ENCODE peak calls at places on chromosomes 11 and 22, in six cellular contexts. One of them, this sample, is unnamed.

GRCh38 chr22:38271927-38272372 is 860 bp downstream of the TMEM184B start:
- DNase-seq in mammary epithelial cell: peak; percentile 60
- DNase-seq in naive thymus-derived CD4-positive, alpha-beta T cell: peak; percentile 11
- DNase-seq in colonic mucosa: peak; percentile 80
- DNase-seq in suprapubic skin: no peak
- DNase-seq in GM23338: peak; percentile 75
- DNase-seq in this sample: peak; percentile 67

GRCh38 chr11:843818-844692 is 1.4 kb downstream of the TSPAN4 start:
- DNase-seq in mammary epithelial cell: peak; percentile 40
- DNase-seq in suprapubic skin: peak; percentile 98
- DNase-seq in colonic mucosa: peak; percentile 84
- DNase-seq in naive thymus-derived CD4-positive, alpha-beta T cell: no peak
- DNase-seq in GM23338: peak; percentile 98
- DNase-seq in this sample: peak; percentile 94

GRCh38 chr22:30538280-30538679 is 8.3 kb downstream of the SEC14L6 start:
- DNase-seq in GM23338: no peak
- DNase-seq in colonic mucosa: no peak
- DNase-seq in mammary epithelial cell: peak; percentile 54
- DNase-seq in suprapubic skin: no peak
- DNase-seq in naive thymus-derived CD4-positive, alpha-beta T cell: no peak
- DNase-seq in this sample: no peak

GRCh38 chr11:64001552-64002427 is 15.6 kb downstream of the OTUB1 start:
- DNase-seq in naive thymus-derived CD4-positive, alpha-beta T cell: no peak
- DNase-seq in GM23338: no peak
- DNase-seq in mammary epithelial cell: no peak
- DNase-seq in suprapubic skin: no peak
- DNase-seq in colonic mucosa: no peak
- DNase-seq in this sample: no peak

GRCh38 chr11:86442827-86443226 is 68.1 kb downstream of the CCDC81 start:
- DNase-seq in naive thymus-derived CD4-positive, alpha-beta T cell: no peak
- DNase-seq in suprapubic skin: no peak
- DNase-seq in GM23338: no peak
- DNase-seq in mammary epithelial cell: no peak
- DNase-seq in colonic mucosa: no peak
- DNase-seq in this sample: no peak

GRCh38 chr11:10623797-10624761 is 55.6 kb upstream of the LYVE1 start:
- DNase-seq in colonic mucosa: no peak
- DNase-seq in GM23338: peak; percentile 83
- DNase-seq in naive thymus-derived CD4-positive, alpha-beta T cell: no peak
- DNase-seq in suprapubic skin: no peak
- DNase-seq in mammary epithelial cell: no peak
- DNase-seq in this sample: peak; percentile 65

GRCh38 chr11:130638048-130638447 is 189.6 kb downstream of the ADAMTS15 start:
- DNase-seq in mammary epithelial cell: no peak
- DNase-seq in naive thymus-derived CD4-positive, alpha-beta T cell: no peak
- DNase-seq in GM23338: no peak
- DNase-seq in suprapubic skin: no peak
- DNase-seq in colonic mucosa: no peak
- DNase-seq in this sample: no peak

GRCh38 chr11:105156231-105156630 is 16.7 kb upstream of the CARD18 start:
- DNase-seq in colonic mucosa: no peak
- DNase-seq in naive thymus-derived CD4-positive, alpha-beta T cell: no peak
- DNase-seq in mammary epithelial cell: peak; percentile 40
- DNase-seq in suprapubic skin: no peak
- DNase-seq in GM23338: peak; percentile 1
- DNase-seq in this sample: no peak

GRCh38 chr22:39309881-39310714 is 9.3 kb downstream of the RPL3 start:
- DNase-seq in naive thymus-derived CD4-positive, alpha-beta T cell: no peak
- DNase-seq in suprapubic skin: no peak
- DNase-seq in mammary epithelial cell: peak; percentile 70
- DNase-seq in GM23338: no peak
- DNase-seq in colonic mucosa: no peak
- DNase-seq in this sample: no peak

GRCh38 chr22:48415535-48415934 is 1412.1 kb downstream of the BRD1 start:
- DNase-seq in mammary epithelial cell: no peak
- DNase-seq in GM23338: no peak
- DNase-seq in naive thymus-derived CD4-positive, alpha-beta T cell: no peak
- DNase-seq in suprapubic skin: peak; percentile 60
- DNase-seq in colonic mucosa: no peak
- DNase-seq in this sample: no peak

GRCh38 chr11:93330446-93330984 is at the start of gene DEUP1:
- DNase-seq in suprapubic skin: no peak
- DNase-seq in GM23338: peak; percentile 59
- DNase-seq in naive thymus-derived CD4-positive, alpha-beta T cell: no peak
- DNase-seq in mammary epithelial cell: no peak
- DNase-seq in colonic mucosa: peak; percentile 77
- DNase-seq in this sample: peak; percentile 87

GRCh38 chr11:18594999-18595749 is 4.4 kb upstream of the MISFA start:
- DNase-seq in colonic mucosa: no peak
- DNase-seq in GM23338: no peak
- DNase-seq in mammary epithelial cell: peak; percentile 89
- DNase-seq in naive thymus-derived CD4-positive, alpha-beta T cell: no peak
- DNase-seq in suprapubic skin: no peak
- DNase-seq in this sample: no peak

GRCh38 chr22:46614070-46614931 is 5.9 kb upstream of the GRAMD4 start:
- DNase-seq in suprapubic skin: no peak
- DNase-seq in mammary epithelial cell: no peak
- DNase-seq in naive thymus-derived CD4-positive, alpha-beta T cell: peak; percentile 90
- DNase-seq in colonic mucosa: no peak
- DNase-seq in GM23338: no peak
- DNase-seq in this sample: peak; percentile 87

GRCh38 chr11:132504501-132505041 is 1027.7 kb downstream of the OPCML start:
- DNase-seq in mammary epithelial cell: no peak
- DNase-seq in suprapubic skin: no peak
- DNase-seq in colonic mucosa: no peak
- DNase-seq in GM23338: no peak
- DNase-seq in naive thymus-derived CD4-positive, alpha-beta T cell: no peak
- DNase-seq in this sample: no peak

GRCh38 chr22:44542561-44543222 is 44.7 kb upstream of the RTL6 start:
- DNase-seq in naive thymus-derived CD4-positive, alpha-beta T cell: no peak
- DNase-seq in mammary epithelial cell: no peak
- DNase-seq in colonic mucosa: no peak
- DNase-seq in suprapubic skin: no peak
- DNase-seq in GM23338: no peak
- DNase-seq in this sample: no peak

GRCh38 chr11:1202776-1203504 is 19.9 kb upstream of the MUC5B start:
- DNase-seq in naive thymus-derived CD4-positive, alpha-beta T cell: peak; percentile 55
- DNase-seq in suprapubic skin: peak; percentile 80
- DNase-seq in colonic mucosa: peak; percentile 72
- DNase-seq in mammary epithelial cell: peak; percentile 20
- DNase-seq in GM23338: peak; percentile 88
- DNase-seq in this sample: peak; percentile 92

GRCh38 chr22:36435516-36436415 is 45.7 kb downstream of the TXN2 start:
- DNase-seq in GM23338: peak; percentile 61
- DNase-seq in naive thymus-derived CD4-positive, alpha-beta T cell: peak; percentile 82
- DNase-seq in colonic mucosa: peak; percentile 88
- DNase-seq in suprapubic skin: no peak
- DNase-seq in mammary epithelial cell: peak; percentile 63
- DNase-seq in this sample: no peak

GRCh38 chr11:104522650-104523049 is 358.7 kb upstream of the PDGFD start:
- DNase-seq in GM23338: no peak
- DNase-seq in mammary epithelial cell: no peak
- DNase-seq in naive thymus-derived CD4-positive, alpha-beta T cell: no peak
- DNase-seq in colonic mucosa: no peak
- DNase-seq in suprapubic skin: no peak
- DNase-seq in this sample: no peak

GRCh38 chr22:16917144-16918003 is 90.6 kb downstream of the GAB4 start:
- DNase-seq in suprapubic skin: no peak
- DNase-seq in GM23338: peak; percentile 90
- DNase-seq in naive thymus-derived CD4-positive, alpha-beta T cell: peak; percentile 29
- DNase-seq in mammary epithelial cell: peak; percentile 31
- DNase-seq in colonic mucosa: peak; percentile 50
- DNase-seq in this sample: peak; percentile 40

GRCh38 chr11:110219011-110219785 is 77.2 kb downstream of the RDX start:
- DNase-seq in naive thymus-derived CD4-positive, alpha-beta T cell: no peak
- DNase-seq in GM23338: no peak
- DNase-seq in suprapubic skin: no peak
- DNase-seq in colonic mucosa: no peak
- DNase-seq in mammary epithelial cell: no peak
- DNase-seq in this sample: no peak

GRCh38 chr11:134524201-134524600 is 112.2 kb upstream of the B3GAT1 start:
- DNase-seq in suprapubic skin: peak; percentile 54
- DNase-seq in naive thymus-derived CD4-positive, alpha-beta T cell: no peak
- DNase-seq in colonic mucosa: no peak
- DNase-seq in GM23338: no peak
- DNase-seq in mammary epithelial cell: no peak
- DNase-seq in this sample: peak; percentile 13

GRCh38 chr22:46674367-46674781 is 54.2 kb downstream of the GRAMD4 start:
- DNase-seq in naive thymus-derived CD4-positive, alpha-beta T cell: peak; percentile 85
- DNase-seq in suprapubic skin: no peak
- DNase-seq in colonic mucosa: no peak
- DNase-seq in GM23338: no peak
- DNase-seq in mammary epithelial cell: no peak
- DNase-seq in this sample: peak; percentile 89

GRCh38 chr11:134823970-134824369 is 411.9 kb upstream of the B3GAT1 start:
- DNase-seq in mammary epithelial cell: no peak
- DNase-seq in suprapubic skin: no peak
- DNase-seq in naive thymus-derived CD4-positive, alpha-beta T cell: no peak
- DNase-seq in colonic mucosa: no peak
- DNase-seq in GM23338: no peak
- DNase-seq in this sample: no peak

GRCh38 chr11:12291767-12292166 is 85.6 kb upstream of the PARVA start:
- DNase-seq in mammary epithelial cell: no peak
- DNase-seq in colonic mucosa: no peak
- DNase-seq in naive thymus-derived CD4-positive, alpha-beta T cell: no peak
- DNase-seq in GM23338: no peak
- DNase-seq in suprapubic skin: peak; percentile 38
- DNase-seq in this sample: no peak

DNA sequence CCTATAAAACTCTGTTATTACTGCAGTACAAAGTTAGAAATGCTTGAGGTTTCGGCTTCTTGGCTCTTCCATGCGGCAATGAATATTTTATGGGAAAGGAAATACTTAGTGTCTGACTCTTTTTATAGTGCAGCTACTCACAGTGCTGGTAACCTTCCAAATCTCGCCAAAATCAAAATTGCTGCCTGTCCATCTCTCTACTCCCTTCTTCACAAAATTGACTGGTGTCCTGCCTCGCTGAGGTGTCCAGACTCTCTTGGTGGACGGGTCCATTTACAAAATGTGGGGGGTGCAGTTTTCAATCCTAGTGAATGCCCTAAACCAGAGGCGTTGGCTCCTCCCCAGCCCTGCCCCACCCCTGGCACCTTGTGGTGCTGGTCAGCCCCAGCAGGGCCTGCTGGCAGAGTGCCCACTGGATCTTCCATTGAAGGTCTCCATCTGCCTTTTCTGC is 73.5 kb downstream of the ZBTB16 start:
- DNase-seq in mammary epithelial cell: no peak
- DNase-seq in GM23338: no peak
- DNase-seq in naive thymus-derived CD4-positive, alpha-beta T cell: no peak
- DNase-seq in colonic mucosa: peak; percentile 53
- DNase-seq in suprapubic skin: no peak
- DNase-seq in this sample: no peak
- H3K4me3 ChIP-seq in mammary epithelial cell: no peak overlapping the region
- H3K4me3 ChIP-seq in GM23338: no peak overlapping the region
- H3K4me3 ChIP-seq in naive thymus-derived CD4-positive, alpha-beta T cell: no peak overlapping the region
- H3K4me3 ChIP-seq in colonic mucosa: no peak overlapping the region
- H3K4me3 ChIP-seq in suprapubic skin: no peak overlapping the region
- H3K4me3 ChIP-seq in this sample: no peak overlapping the region

DNA sequence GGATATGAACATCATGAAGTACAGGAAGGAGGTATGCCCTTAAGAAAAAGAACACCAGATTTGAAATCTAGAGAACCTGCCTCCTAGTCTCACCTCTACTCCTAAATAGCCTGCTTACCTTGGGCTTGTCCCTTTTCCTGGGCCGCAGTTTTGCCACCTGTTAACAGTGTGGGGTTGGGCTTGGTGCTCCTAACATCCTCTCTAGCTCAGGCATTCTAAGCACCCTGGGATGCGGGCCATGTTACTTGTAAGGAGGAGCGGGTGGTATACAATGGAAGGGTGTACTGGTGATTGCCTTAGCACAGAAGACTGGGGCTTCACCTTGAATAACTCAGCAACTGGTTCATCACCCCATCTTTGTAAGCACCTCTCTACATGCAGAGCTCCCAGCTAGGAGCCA is 48.7 kb downstream of the TIMP3 start:
- DNase-seq in naive thymus-derived CD4-positive, alpha-beta T cell: no peak
- DNase-seq in colonic mucosa: no peak
- DNase-seq in suprapubic skin: no peak
- DNase-seq in GM23338: no peak
- DNase-seq in mammary epithelial cell: no peak
- DNase-seq in this sample: no peak
- H3K27me3 ChIP-seq in naive thymus-derived CD4-positive, alpha-beta T cell: no peaks in the 10 kb centered on the region
- H3K27me3 ChIP-seq in colonic mucosa: no peaks in the 10 kb centered on the region
- H3K27me3 ChIP-seq in suprapubic skin: no peaks in the 10 kb centered on the region
- H3K27me3 ChIP-seq in GM23338: no peaks in the 10 kb centered on the region
- H3K27me3 ChIP-seq in mammary epithelial cell: no peaks in the 10 kb centered on the region
- H3K27me3 ChIP-seq in this sample: no peaks in the 10 kb centered on the region

DNA sequence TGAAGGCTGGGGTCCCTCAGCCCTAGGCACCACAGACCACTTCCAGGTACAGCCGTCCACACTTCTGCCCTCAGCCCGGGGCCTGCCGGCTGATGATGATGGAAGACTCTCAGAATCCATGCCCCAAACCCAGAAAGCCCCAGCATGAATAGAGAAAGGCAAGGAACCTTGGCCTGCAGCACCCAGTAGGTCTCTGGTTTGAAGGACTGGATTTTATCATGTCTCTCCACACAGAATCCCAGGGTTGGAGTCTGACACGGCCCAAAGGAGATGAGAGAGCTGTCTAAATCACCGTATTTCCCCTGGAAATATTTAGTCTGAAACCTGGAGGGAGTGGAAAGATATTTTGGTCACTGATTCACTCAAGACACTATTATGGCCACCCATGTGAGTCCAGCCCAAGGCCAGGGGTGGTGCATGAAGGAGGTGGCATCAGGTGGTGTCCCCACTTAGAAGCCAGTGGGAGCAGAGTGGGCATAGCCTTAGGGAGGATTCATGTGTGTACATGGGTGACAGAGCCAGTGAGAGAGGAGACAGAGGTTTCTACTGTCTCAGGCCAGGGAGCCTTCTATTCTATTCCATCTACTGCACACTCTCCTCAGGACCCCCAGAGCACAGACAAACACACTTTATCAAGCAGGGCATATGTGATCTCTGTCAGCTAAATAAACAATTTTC is 14.0 kb downstream of the TOP3B start:
- DNase-seq in colonic mucosa: no peak
- DNase-seq in naive thymus-derived CD4-positive, alpha-beta T cell: no peak
- DNase-seq in GM23338: no peak
- DNase-seq in mammary epithelial cell: no peak
- DNase-seq in suprapubic skin: no peak
- DNase-seq in this sample: no peak
- H3K4me3 ChIP-seq in colonic mucosa: no peak overlapping the region
- H3K4me3 ChIP-seq in naive thymus-derived CD4-positive, alpha-beta T cell: no peak overlapping the region
- H3K4me3 ChIP-seq in GM23338: no peak overlapping the region
- H3K4me3 ChIP-seq in mammary epithelial cell: no peak overlapping the region
- H3K4me3 ChIP-seq in suprapubic skin: no peak overlapping the region
- H3K4me3 ChIP-seq in this sample: no peak overlapping the region

DNA sequence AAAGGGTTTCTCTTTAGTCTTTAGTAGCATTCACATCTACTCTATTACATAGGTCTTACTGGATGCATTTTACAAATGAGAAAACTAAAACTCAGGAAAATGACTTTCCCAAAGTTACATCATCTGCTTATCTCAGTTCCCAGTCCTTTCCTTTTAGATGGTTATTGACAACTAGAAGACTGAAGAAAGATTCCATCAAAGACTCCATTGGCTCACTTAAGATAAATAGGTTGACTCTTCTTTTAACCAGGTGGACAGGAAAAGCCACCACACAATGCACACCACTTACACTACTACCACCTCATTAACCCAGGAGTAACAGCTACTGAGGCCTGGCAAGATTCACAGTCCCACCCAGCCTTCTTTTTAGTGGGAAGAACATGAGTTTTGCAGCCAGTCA is 123.6 kb downstream of the TRIM44 start:
- DNase-seq in naive thymus-derived CD4-positive, alpha-beta T cell: no peak
- DNase-seq in suprapubic skin: no peak
- DNase-seq in mammary epithelial cell: no peak
- DNase-seq in GM23338: no peak
- DNase-seq in colonic mucosa: no peak
- DNase-seq in this sample: no peak
- H3K27me3 ChIP-seq in naive thymus-derived CD4-positive, alpha-beta T cell: no peaks in the 10 kb centered on the region
- H3K27me3 ChIP-seq in suprapubic skin: no peaks in the 10 kb centered on the region
- H3K27me3 ChIP-seq in mammary epithelial cell: no peaks in the 10 kb centered on the region
- H3K27me3 ChIP-seq in GM23338: no peaks in the 10 kb centered on the region
- H3K27me3 ChIP-seq in colonic mucosa: no peaks in the 10 kb centered on the region
- H3K27me3 ChIP-seq in this sample: no peaks in the 10 kb centered on the region

This sample was measured in left lung.